ENCODE peak calls at places on chromosomes 7 and 10, in five cellular contexts. I, A, O, Z and Y are unnamed samples.

GRCh38 chr10:100516847-100517246 is 2.8 kb downstream of the SEC31B start:
- DNase-seq in I (no peak), A (no peak), O (no peak), Z (no peak), Y (no peak)

GRCh38 chr10:61992683-61993629 is 91.5 kb downstream of the ARID5B start:
- DNase-seq in I (peak; percentile 94), A (peak; percentile 92), O (peak; percentile 90), Z (no peak), Y (peak; percentile 93)

GRCh38 chr7:132608523-132608922 is 32.3 kb upstream of the PLXNA4 start:
- DNase-seq in I (no peak), A (no peak), O (no peak), Z (no peak), Y (no peak)

GRCh38 chr10:79254333-79255006 is 92.8 kb upstream of the PPIF start:
- DNase-seq in I (no peak), A (no peak), O (no peak), Z (no peak), Y (no peak)

GRCh38 chr10:95183451-95184230 is 10.4 kb upstream of the ACSM6 start:
- DNase-seq in I (peak; percentile 57), A (peak; percentile 73), O (peak; percentile 70), Z (no peak), Y (peak; percentile 57)

GRCh38 chr7:142301923-142302550 is 44.2 kb upstream of the PRSS58 start:
- DNase-seq in I (peak; percentile 26), A (peak; percentile 6), O (no peak), Z (no peak), Y (no peak)

GRCh38 chr7:77482015-77482414 is 55.1 kb upstream of the PTPN12 start:
- DNase-seq in I (peak; percentile 17), A (no peak), O (peak; percentile 85), Z (peak; percentile 95), Y (no peak)

GRCh38 chr10:47349516-47349915 is 1.4 kb downstream of the RBP3 start:
- DNase-seq in I (no peak), A (no peak), O (no peak), Z (no peak), Y (no peak)

GRCh38 chr7:50653116-50653854 is 88.1 kb upstream of the DDC start:
- DNase-seq in I (no peak), A (no peak), O (no peak), Z (no peak), Y (no peak)

GRCh38 chr10:557792-558328 is 131.6 kb downstream of the DIP2C start:
- DNase-seq in I (peak; percentile 70), A (no peak), O (no peak), Z (no peak), Y (no peak)

GRCh38 chr10:62637249-62638061 is 167.1 kb upstream of the ADO start:
- DNase-seq in I (no peak), A (peak; percentile 57), O (peak; percentile 89), Z (no peak), Y (peak; percentile 41)

GRCh38 chr7:91636129-91636724 is 244.3 kb downstream of the MTERF1 start:
- DNase-seq in I (peak; percentile 67), A (no peak), O (peak; percentile 30), Z (no peak), Y (peak; percentile 4)

GRCh38 chr7:41881313-41882130 is 178.6 kb upstream of the INHBA start:
- DNase-seq in I (no peak), A (peak; percentile 39), O (no peak), Z (no peak), Y (no peak)

GRCh38 chr7:159095979-159096411 is 48.7 kb downstream of the VIPR2 start:
- DNase-seq in I (no peak), A (no peak), O (no peak), Z (no peak), Y (no peak)

GRCh38 chr10:93941603-93942002 is 47.8 kb downstream of the SLC35G1 start:
- DNase-seq in I (no peak), A (no peak), O (no peak), Z (no peak), Y (no peak)

GRCh38 chr10:124745257-124745656 is 1.1 kb upstream of the FAM53B start:
- DNase-seq in I (no peak), A (no peak), O (no peak), Z (no peak), Y (no peak)

GRCh38 chr7:131640686-131641085 is 84.3 kb upstream of the PODXL start:
- DNase-seq in I (no peak), A (no peak), O (no peak), Z (no peak), Y (no peak)

GRCh38 chr10:106992064-106992463 is 172.4 kb downstream of the SORCS1 start:
- DNase-seq in I (no peak), A (no peak), O (no peak), Z (no peak), Y (no peak)

GRCh38 chr10:113550365-113550764 is 2.5 kb upstream of the HABP2 start:
- DNase-seq in I (peak; percentile 92), A (peak; percentile 61), O (peak; percentile 51), Z (no peak), Y (peak; percentile 44)

GRCh38 chr10:69686866-69687265 is 56.8 kb downstream of the FAM241B start:
- DNase-seq in I (no peak), A (no peak), O (no peak), Z (no peak), Y (no peak)

GRCh38 chr7:1644341-1645070 is 25.6 kb upstream of the ELFN1 start:
- DNase-seq in I (no peak), A (no peak), O (no peak), Z (no peak), Y (no peak)

GRCh38 chr7:79282051-79282694 is 171.3 kb downstream of the MAGI2 start:
- DNase-seq in I (peak; percentile 65), A (peak; percentile 71), O (peak; percentile 27), Z (no peak), Y (peak; percentile 59)

GRCh38 chr7:149772236-149772820 is 1.1 kb downstream of the ZNF467 start:
- DNase-seq in I (peak; percentile 18), A (no peak), O (no peak), Z (no peak), Y (no peak)

DNA sequence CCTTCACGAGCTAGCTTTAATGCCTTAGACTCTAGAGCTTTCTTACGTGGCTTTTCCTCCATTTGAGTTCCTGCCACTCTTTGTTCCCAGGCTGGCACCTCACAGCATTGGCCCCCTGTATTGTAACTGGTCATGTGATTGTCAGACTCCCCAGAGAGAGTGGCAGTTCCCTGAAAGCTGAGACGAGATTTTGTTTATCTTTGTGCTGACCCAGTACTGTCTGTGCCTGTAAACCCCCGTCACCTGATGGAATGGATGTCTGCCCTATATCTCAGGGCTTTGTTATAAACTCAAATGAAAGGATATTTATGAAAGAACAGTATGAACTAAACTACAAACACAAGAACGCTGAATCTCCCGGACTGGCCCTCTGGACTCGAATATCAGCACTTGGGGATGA is 13.0 kb downstream of the NOBOX start:
- DNase-seq in I (no peak), A (no peak), O (no peak), Z (no peak), Y (no peak)
- TF ChIP-seq EZH2 in I (no peak), A (no peak), O (no peak), Z (no peak), Y (no peak)

DNA sequence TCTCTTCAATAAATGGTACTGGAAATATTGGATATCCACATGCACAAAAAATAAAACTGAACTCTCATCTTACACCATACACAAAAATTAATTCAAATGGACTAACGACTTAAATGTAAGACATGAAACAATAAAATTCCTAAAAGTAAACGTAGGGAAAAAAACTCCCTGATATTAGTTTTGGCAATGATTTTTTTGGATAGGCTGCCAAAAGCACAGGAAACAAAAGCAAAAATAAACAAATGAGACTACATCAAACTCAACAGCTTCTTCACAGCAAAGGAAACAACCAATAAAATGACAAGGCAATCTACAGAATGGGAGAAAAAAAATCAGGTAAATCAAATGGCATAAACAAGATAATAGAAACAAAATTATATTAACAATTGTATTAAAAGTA is 65.7 kb downstream of the ORC5 start:
- DNase-seq in I (no peak), A (peak; percentile 21), O (no peak), Z (no peak), Y (no peak)
- TF ChIP-seq EZH2 in I (no peak), A (no peak), O (no peak), Z (no peak), Y (no peak)

GRCh38 chr7:157575181-157575580 is 238.4 kb downstream of the DNAJB6 start:
- DNase-seq in I (peak; percentile 77), A (no peak), O (no peak), Z (no peak), Y (no peak)

GRCh38 chr7:157577061-157577460 is 240.3 kb downstream of the DNAJB6 start:
- DNase-seq in I (no peak), A (no peak), O (no peak), Z (no peak), Y (no peak)

GRCh38 chr7:157575777-157576176 is 239.0 kb downstream of the DNAJB6 start:
- DNase-seq in I (no peak), A (no peak), O (no peak), Z (no peak), Y (no peak)

GRCh38 chr7:157577796-157578339 is 241.1 kb downstream of the DNAJB6 start:
- DNase-seq in I (no peak), A (no peak), O (no peak), Z (no peak), Y (no peak)

GRCh38 chr7:157576415-157576814 is 239.6 kb downstream of the DNAJB6 start:
- DNase-seq in I (no peak), A (no peak), O (no peak), Z (no peak), Y (no peak)
- TF ChIP-seq EZH2 in I (no peak), A (no peak), O (no peak), Z (no peak), Y (no peak)

GRCh38 chr10:8037199-8037801 is 17.2 kb upstream of the GATA3 start:
- DNase-seq in I (no peak), A (no peak), O (no peak), Z (no peak), Y (no peak)

GRCh38 chr10:8033812-8034665 is 20.4 kb upstream of the GATA3 start:
- DNase-seq in I (no peak), A (no peak), O (no peak), Z (no peak), Y (no peak)

GRCh38 chr10:8036521-8037198 is 17.8 kb upstream of the GATA3 start:
- DNase-seq in I (no peak), A (no peak), O (no peak), Z (no peak), Y (no peak)

GRCh38 chr10:8035641-8036520 is 18.6 kb upstream of the GATA3 start:
- DNase-seq in I (no peak), A (no peak), O (no peak), Z (no peak), Y (no peak)

DNA sequence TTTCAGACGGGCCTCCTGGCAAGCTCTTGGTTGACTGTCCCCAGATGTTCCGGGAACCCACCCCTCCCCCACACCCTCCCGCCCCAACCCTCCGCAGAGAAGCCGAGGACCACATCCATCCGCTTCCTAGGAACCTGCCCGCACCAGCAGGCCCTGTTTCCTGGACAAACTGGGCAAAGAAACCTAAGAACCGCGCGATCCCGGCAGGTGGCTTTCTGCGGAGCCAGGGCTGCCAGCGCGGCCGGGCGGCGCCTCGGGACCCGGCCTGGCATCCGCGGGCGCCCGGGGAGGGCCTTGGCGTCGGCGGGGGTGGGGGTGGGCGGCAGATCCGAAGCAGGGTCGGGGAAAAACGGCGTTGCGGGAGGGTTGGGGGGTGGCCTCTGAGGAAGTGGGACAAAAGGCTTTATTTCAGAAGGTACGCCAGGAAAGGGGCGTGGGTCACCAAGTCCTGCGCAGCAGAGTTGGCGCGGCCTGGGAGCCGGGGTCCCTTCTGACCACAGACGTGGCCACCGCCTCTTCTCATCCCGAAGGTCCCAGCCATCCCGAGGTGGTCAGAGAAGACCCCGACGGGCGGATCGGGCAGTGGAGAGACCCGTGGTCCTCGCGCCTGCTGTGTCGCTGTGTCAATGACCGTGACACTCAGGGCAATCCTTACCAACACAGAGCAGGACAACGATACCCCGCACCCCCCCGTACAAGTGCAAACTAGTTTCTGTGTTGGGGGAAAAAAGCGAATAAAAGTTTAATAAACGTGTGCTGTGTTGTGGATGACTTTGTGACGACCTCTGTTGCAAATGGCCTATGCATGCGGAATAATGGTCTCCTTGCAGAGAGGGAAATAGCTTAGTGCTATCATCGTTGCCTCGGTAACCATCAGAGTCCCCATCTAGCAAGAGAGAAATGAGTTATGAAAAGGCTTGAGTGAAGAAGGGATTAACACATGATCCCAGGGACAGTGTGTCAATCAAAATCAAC is 19.5 kb upstream of the GATA3 start:
- DNase-seq in I (peak; percentile 68), A (peak; percentile 67), O (no peak), Z (peak; percentile 60), Y (peak; percentile 55)
- TF ChIP-seq EZH2 in I (no peak), A (peak; percentile 95), O (peak; percentile 59), Z (no peak), Y (peak; percentile 92)